ENCODE peak calls at places on chromosomes 1 and 21, in seven cellular contexts. One of them, this sample, is unnamed. For H3K9me3, the result is how much of the 10 kb centered on the place peaks cover.

GRCh38 chr1:11944358-11944981 is 10.0 kb downstream of the PLOD1 start:
- DNase-seq in A549: no peak
- DNase-seq in K562: no peak
- DNase-seq in H1: peak
- DNase-seq in GM12878: no peak
- DNase-seq in HepG2: no peak
- DNase-seq in SK-N-SH: peak
- DNase-seq in this sample: no peak

GRCh38 chr1:204725821-204726448 is 40.4 kb upstream of the LRRN2 start:
- DNase-seq in A549: peak
- DNase-seq in K562: no peak
- DNase-seq in H1: peak
- DNase-seq in GM12878: no peak
- DNase-seq in HepG2: peak
- DNase-seq in SK-N-SH: no peak
- DNase-seq in this sample: no peak

GRCh38 chr1:206705187-206705586 is 20.5 kb downstream of the MAPKAPK2 start:
- DNase-seq in A549: no peak
- DNase-seq in K562: no peak
- DNase-seq in H1: no peak
- DNase-seq in GM12878: no peak
- DNase-seq in HepG2: no peak
- DNase-seq in SK-N-SH: no peak
- DNase-seq in this sample: peak

GRCh38 chr1:238658766-238659165 is 727.6 kb upstream of the CHRM3 start:
- DNase-seq in A549: no peak
- DNase-seq in K562: no peak
- DNase-seq in H1: no peak
- DNase-seq in GM12878: no peak
- DNase-seq in HepG2: no peak
- DNase-seq in SK-N-SH: no peak
- DNase-seq in this sample: peak

GRCh38 chr1:204092632-204093420 is 19.9 kb downstream of the SOX13 start:
- DNase-seq in A549: no peak
- DNase-seq in K562: no peak
- DNase-seq in H1: no peak
- DNase-seq in GM12878: no peak
- DNase-seq in HepG2: no peak
- DNase-seq in SK-N-SH: no peak
- DNase-seq in this sample: no peak

GRCh38 chr21:15128267-15128666 is 63.5 kb upstream of the NRIP1 start:
- DNase-seq in A549: no peak
- DNase-seq in K562: no peak
- DNase-seq in H1: no peak
- DNase-seq in GM12878: no peak
- DNase-seq in HepG2: no peak
- DNase-seq in SK-N-SH: no peak
- DNase-seq in this sample: no peak

GRCh38 chr1:183234660-183235476 is 48.8 kb downstream of the LAMC2 start:
- DNase-seq in A549: peak
- DNase-seq in K562: peak
- DNase-seq in H1: peak
- DNase-seq in GM12878: no peak
- DNase-seq in HepG2: peak
- DNase-seq in SK-N-SH: peak
- DNase-seq in this sample: peak

GRCh38 chr1:100130552-100131077 is 2.1 kb downstream of the SASS6 start:
- DNase-seq in A549: no peak
- DNase-seq in K562: peak
- DNase-seq in H1: no peak
- DNase-seq in GM12878: no peak
- DNase-seq in HepG2: peak
- DNase-seq in SK-N-SH: no peak
- DNase-seq in this sample: peak

GRCh38 chr1:230739564-230739963 is 7.6 kb upstream of the CAPN9 start:
- DNase-seq in A549: no peak
- DNase-seq in K562: no peak
- DNase-seq in H1: no peak
- DNase-seq in GM12878: no peak
- DNase-seq in HepG2: no peak
- DNase-seq in SK-N-SH: no peak
- DNase-seq in this sample: no peak

GRCh38 chr1:51444096-51444495 is 75.0 kb downstream of the EPS15 start:
- DNase-seq in A549: no peak
- DNase-seq in K562: no peak
- DNase-seq in H1: no peak
- DNase-seq in GM12878: no peak
- DNase-seq in HepG2: no peak
- DNase-seq in SK-N-SH: no peak
- DNase-seq in this sample: peak

GRCh38 chr1:112937070-112937469 is 18.9 kb downstream of the SLC16A1 start:
- DNase-seq in A549: no peak
- DNase-seq in K562: no peak
- DNase-seq in H1: no peak
- DNase-seq in GM12878: no peak
- DNase-seq in HepG2: no peak
- DNase-seq in SK-N-SH: no peak
- DNase-seq in this sample: peak

GRCh38 chr1:29687601-29688244 is 451.4 kb downstream of the PTPRU start:
- DNase-seq in A549: no peak
- DNase-seq in K562: no peak
- DNase-seq in H1: no peak
- DNase-seq in GM12878: no peak
- DNase-seq in HepG2: no peak
- DNase-seq in SK-N-SH: peak
- DNase-seq in this sample: peak

GRCh38 chr1:51570063-51570720 is 46.7 kb upstream of the OSBPL9 start:
- DNase-seq in A549: no peak
- DNase-seq in K562: no peak
- DNase-seq in H1: no peak
- DNase-seq in GM12878: no peak
- DNase-seq in HepG2: no peak
- DNase-seq in SK-N-SH: no peak
- DNase-seq in this sample: no peak

GRCh38 chr1:1783320-1783719 is 5.0 kb upstream of the NADK start:
- DNase-seq in A549: no peak
- DNase-seq in K562: no peak
- DNase-seq in H1: peak
- DNase-seq in GM12878: no peak
- DNase-seq in HepG2: no peak
- DNase-seq in SK-N-SH: no peak
- DNase-seq in this sample: no peak

GRCh38 chr1:205061665-205062069 is 18.7 kb downstream of the CNTN2 start:
- DNase-seq in A549: peak
- DNase-seq in K562: peak
- DNase-seq in H1: peak
- DNase-seq in GM12878: peak
- DNase-seq in HepG2: peak
- DNase-seq in SK-N-SH: peak
- DNase-seq in this sample: peak

GRCh38 chr1:223837206-223837605 is 8.5 kb downstream of the TP53BP2 start:
- DNase-seq in A549: no peak
- DNase-seq in K562: no peak
- DNase-seq in H1: no peak
- DNase-seq in GM12878: no peak
- DNase-seq in HepG2: no peak
- DNase-seq in SK-N-SH: no peak
- DNase-seq in this sample: peak

GRCh38 chr1:178284059-178284458 is 190.2 kb downstream of the RASAL2 start:
- DNase-seq in A549: no peak
- DNase-seq in K562: no peak
- DNase-seq in H1: no peak
- DNase-seq in GM12878: no peak
- DNase-seq in HepG2: no peak
- DNase-seq in SK-N-SH: no peak
- DNase-seq in this sample: no peak

GRCh38 chr21:36964832-36965719 is 1.4 kb downstream of the HLCS start:
- DNase-seq in A549: no peak
- DNase-seq in K562: peak
- DNase-seq in H1: no peak
- DNase-seq in GM12878: no peak
- DNase-seq in HepG2: no peak
- DNase-seq in SK-N-SH: no peak
- DNase-seq in this sample: no peak

GRCh38 chr1:204659061-204659460 is 26.5 kb downstream of the LRRN2 start:
- DNase-seq in A549: no peak
- DNase-seq in K562: no peak
- DNase-seq in H1: no peak
- DNase-seq in GM12878: no peak
- DNase-seq in HepG2: no peak
- DNase-seq in SK-N-SH: no peak
- DNase-seq in this sample: no peak

DNA sequence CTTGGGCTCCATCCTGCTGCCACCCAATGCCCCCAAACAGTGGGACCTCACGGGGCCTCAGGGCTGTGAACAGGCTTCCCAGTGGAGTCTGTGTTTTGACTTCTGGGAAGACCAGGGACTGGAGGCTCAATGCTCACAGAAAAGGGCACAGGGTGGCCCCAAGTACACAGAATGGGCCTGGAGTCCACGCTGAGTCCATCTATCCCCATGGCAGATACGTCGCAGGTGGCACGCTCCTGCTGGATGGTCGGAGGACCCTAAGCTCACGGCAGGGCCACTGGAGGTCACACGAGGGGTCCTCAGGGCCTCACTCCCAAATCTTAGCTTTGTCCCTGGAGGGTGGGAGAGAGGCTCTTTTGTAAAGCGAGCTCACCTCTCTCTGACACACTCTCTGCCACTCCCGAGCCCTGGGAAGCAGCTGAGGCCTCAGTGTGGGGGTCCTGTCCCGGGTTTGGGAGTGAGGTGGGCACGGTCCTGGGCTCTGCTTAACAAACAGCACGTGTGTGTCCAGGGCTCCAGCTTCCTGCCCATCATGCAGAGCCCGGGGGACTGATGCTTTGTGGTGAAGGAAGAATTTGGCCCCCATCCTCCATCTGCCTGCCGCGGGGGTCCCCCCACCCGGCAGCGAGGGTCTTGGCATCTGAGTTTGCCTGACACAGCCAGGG is 27.2 kb upstream of the TTC34 start:
- DNase-seq in A549: no peak
- DNase-seq in K562: no peak
- DNase-seq in H1: no peak
- DNase-seq in GM12878: no peak
- DNase-seq in HepG2: no peak
- DNase-seq in SK-N-SH: no peak
- DNase-seq in this sample: no peak
- H3K9me3 ChIP-seq in A549: under half
- H3K9me3 ChIP-seq in K562: under half
- H3K9me3 ChIP-seq in H1: half or more
- H3K9me3 ChIP-seq in GM12878: under half
- H3K9me3 ChIP-seq in HepG2: under half
- H3K9me3 ChIP-seq in SK-N-SH: under half
- H3K9me3 ChIP-seq in this sample: half or more

GRCh38 chr1:156859523-156860112 is 701 bp upstream of the INSRR start:
- DNase-seq in A549: peak
- DNase-seq in K562: no peak
- DNase-seq in H1: peak
- DNase-seq in GM12878: no peak
- DNase-seq in HepG2: no peak
- DNase-seq in SK-N-SH: peak
- DNase-seq in this sample: no peak
- TF ChIP-seq RFX5 in A549: no peak
- TF ChIP-seq RFX5 in K562: no peak
- TF ChIP-seq RFX5 in H1: no peak
- TF ChIP-seq RFX5 in GM12878: no peak
- TF ChIP-seq RFX5 in HepG2: no peak
- TF ChIP-seq RFX5 in SK-N-SH: no peak
- TF ChIP-seq RFX5 in this sample: no peak

GRCh38 chr1:152481869-152482664 is 28.5 kb upstream of the LCE5A start:
- DNase-seq in A549: no peak
- DNase-seq in K562: no peak
- DNase-seq in H1: no peak
- DNase-seq in GM12878: no peak
- DNase-seq in HepG2: no peak
- DNase-seq in SK-N-SH: no peak
- DNase-seq in this sample: no peak

GRCh38 chr1:152473887-152474537 is 36.6 kb upstream of the LCE5A start:
- DNase-seq in A549: no peak
- DNase-seq in K562: no peak
- DNase-seq in H1: no peak
- DNase-seq in GM12878: no peak
- DNase-seq in HepG2: no peak
- DNase-seq in SK-N-SH: no peak
- DNase-seq in this sample: no peak

DNA sequence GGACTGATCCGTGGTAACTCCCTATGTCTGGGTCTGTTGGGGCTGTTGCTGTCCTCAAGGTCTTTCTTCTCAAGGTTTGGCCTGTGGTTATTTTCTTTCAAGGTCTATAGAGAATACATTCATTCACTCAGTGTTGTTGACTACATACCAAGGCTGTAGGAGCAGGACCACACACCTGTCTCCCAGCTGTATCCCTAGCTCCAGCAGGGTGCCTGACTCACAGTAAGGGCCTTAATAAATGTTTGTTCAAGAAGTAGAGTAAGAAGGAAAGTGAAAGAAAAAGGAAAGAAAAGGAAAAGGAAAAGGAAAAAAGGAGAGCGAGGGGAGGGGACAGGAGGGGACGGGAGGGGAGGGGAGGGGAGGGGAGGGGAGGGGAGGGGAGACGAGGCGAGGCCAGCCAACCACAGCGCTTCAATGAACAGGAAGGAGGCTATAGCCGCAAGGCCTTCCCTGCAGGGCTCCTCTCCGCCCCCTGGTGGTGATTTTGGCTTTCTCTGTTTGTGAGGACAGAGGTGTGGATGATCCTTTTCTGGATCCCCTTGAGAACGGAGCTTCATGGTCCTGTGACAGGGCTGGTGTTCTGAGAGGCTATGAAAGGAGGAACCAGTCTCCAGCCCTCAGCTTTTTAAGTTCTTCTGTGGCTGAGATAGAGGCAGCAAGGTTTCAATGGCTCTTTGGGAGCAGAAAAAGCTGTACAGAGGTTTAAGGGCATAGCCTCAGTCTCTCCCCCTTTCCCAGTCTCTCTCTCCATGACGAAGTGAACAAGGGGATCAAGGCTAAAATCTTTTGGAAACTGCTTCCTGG is 30.6 kb upstream of the LCE5A start:
- DNase-seq in A549: peak
- DNase-seq in K562: peak
- DNase-seq in H1: peak
- DNase-seq in GM12878: no peak
- DNase-seq in HepG2: peak
- DNase-seq in SK-N-SH: peak
- DNase-seq in this sample: peak
- H3K9me3 ChIP-seq in A549: under half
- H3K9me3 ChIP-seq in K562: under half
- H3K9me3 ChIP-seq in H1: half or more
- H3K9me3 ChIP-seq in GM12878: under half
- H3K9me3 ChIP-seq in HepG2: under half
- H3K9me3 ChIP-seq in SK-N-SH: under half
- H3K9me3 ChIP-seq in this sample: under half

DNA sequence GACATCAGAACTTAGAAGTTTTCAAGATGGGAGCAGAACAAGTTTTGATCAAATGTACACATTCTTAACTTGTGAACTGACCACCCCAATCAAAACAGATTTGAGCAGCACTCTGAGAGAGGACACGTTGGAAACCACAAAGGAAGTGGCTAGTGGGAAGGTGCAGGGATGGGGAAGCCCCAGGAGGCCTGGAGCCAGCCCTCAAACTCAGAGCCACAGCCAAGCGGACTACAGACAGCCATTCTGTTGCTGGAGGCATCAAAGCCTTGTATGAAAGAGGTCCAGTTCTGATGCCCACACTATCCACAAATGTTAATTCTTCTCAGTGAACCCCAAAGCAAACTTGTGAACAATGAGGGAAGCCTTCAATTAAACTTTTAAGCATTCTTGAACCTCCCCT is 143.6 kb upstream of the RAB4A start:
- DNase-seq in A549: no peak
- DNase-seq in K562: no peak
- DNase-seq in H1: no peak
- DNase-seq in GM12878: no peak
- DNase-seq in HepG2: no peak
- DNase-seq in SK-N-SH: no peak
- DNase-seq in this sample: peak
- TF ChIP-seq RFX5 in A549: no peak
- TF ChIP-seq RFX5 in K562: no peak
- TF ChIP-seq RFX5 in H1: no peak
- TF ChIP-seq RFX5 in GM12878: no peak
- TF ChIP-seq RFX5 in HepG2: no peak
- TF ChIP-seq RFX5 in SK-N-SH: no peak
- TF ChIP-seq RFX5 in this sample: no peak